ENCODE peak calls at places on chromosomes 3 and 15, in five cellular contexts. S is sigmoid colon, U is upper lobe of left lung, P is stomach, K is A549. Y is an unnamed sample.

GRCh38 chr3:172152869-172153268 is 113.5 kb downstream of the FNDC3B start:
- DNase-seq in P (no peak), S (no peak), K (no peak), U (no peak), Y (no peak)

GRCh38 chr3:23735062-23735461 is 70.7 kb upstream of the UBE2E1 start:
- DNase-seq in K (no peak), U (no peak), S (no peak), P (no peak), Y (no peak)

GRCh38 chr15:39770748-39771689 is 11.6 kb downstream of the FSIP1 start:
- DNase-seq in P (no peak), U (no peak), S (peak), K (no peak), Y (no peak)

GRCh38 chr15:69468241-69469121 is 15.9 kb downstream of the RPLP1 start:
- DNase-seq in P (peak), U (peak), K (no peak), S (no peak), Y (no peak)

GRCh38 chr15:78618490-78618934 is 2.3 kb downstream of the CHRNA3 start:
- DNase-seq in U (peak), P (peak), K (peak), S (peak), Y (peak)

GRCh38 chr3:158097571-158098553 is 8.4 kb downstream of the SHOX2 start:
- DNase-seq in P (peak), S (no peak), K (peak), U (peak), Y (peak)

GRCh38 chr15:101795455-101795854 is 7.9 kb upstream of the OR4F6 start:
- DNase-seq in S (no peak), U (no peak), K (no peak), P (no peak), Y (no peak)

GRCh38 chr3:160927620-160928019 is 171.6 kb downstream of the PPM1L start:
- DNase-seq in P (no peak), S (no peak), U (no peak), K (no peak), Y (no peak)

GRCh38 chr3:195908439-195909293 is at the start of gene TNK2:
- DNase-seq in U (peak), K (no peak), P (peak), S (peak), Y (peak)

GRCh38 chr15:52309154-52309548 is 13.5 kb upstream of the MYO5C start:
- DNase-seq in S (no peak), U (no peak), K (no peak), P (no peak), Y (no peak)

GRCh38 chr3:51340311-51340829 is 44.7 kb upstream of the MANF start:
- DNase-seq in U (no peak), S (peak), K (peak), P (no peak), Y (no peak)

GRCh38 chr3:123993818-123994217 is 1.9 kb upstream of the ROPN1 start:
- DNase-seq in K (no peak), U (no peak), S (no peak), P (no peak), Y (no peak)

GRCh38 chr3:58833501-58833900 is 166.9 kb upstream of the FAM3D start:
- DNase-seq in P (no peak), U (no peak), S (no peak), K (no peak), Y (no peak)

GRCh38 chr15:75058127-75058905 is 34.9 kb downstream of the PPCDC start:
- DNase-seq in U (peak), K (no peak), S (no peak), P (no peak), Y (peak)

GRCh38 chr15:53716909-53717878 is 42.3 kb downstream of the WDR72 start:
- DNase-seq in U (no peak), S (no peak), K (peak), P (no peak), Y (no peak)

GRCh38 chr3:78666458-78666800 is 1101.4 kb downstream of the ROBO1 start:
- DNase-seq in S (no peak), K (peak), U (no peak), P (no peak), Y (no peak)

GRCh38 chr15:32706704-32707103 is 11.1 kb upstream of the GREM1 start:
- DNase-seq in K (no peak), P (no peak), U (no peak), S (no peak), Y (no peak)

GRCh38 chr15:71052356-71052755 is 62.9 kb upstream of the THSD4 start:
- DNase-seq in K (no peak), U (no peak), P (no peak), S (no peak), Y (no peak)

GRCh38 chr3:123706871-123707270 is 122.0 kb upstream of the HACD2 start:
- DNase-seq in U (no peak), P (no peak), K (no peak), S (no peak), Y (no peak)

GRCh38 chr3:17232442-17232841 is 347.7 kb downstream of the PLCL2 start:
- DNase-seq in K (no peak), P (no peak), S (no peak), U (no peak), Y (no peak)

GRCh38 chr3:128111147-128111546 is 12.5 kb downstream of the RUVBL1 start:
- DNase-seq in K (no peak), U (no peak), P (no peak), S (no peak), Y (no peak)

GRCh38 chr3:197137741-197138140 is 108.1 kb upstream of the MELTF start:
- DNase-seq in K (no peak), S (no peak), U (peak), P (no peak), Y (no peak)

GRCh38 chr3:10341901-10342398 is 21.0 kb upstream of the SEC13 start:
- DNase-seq in P (no peak), U (no peak), K (no peak), S (no peak), Y (no peak)

GRCh38 chr15:65839354-65839901 is 29.9 kb upstream of the RAB11A start:
- DNase-seq in S (no peak), K (no peak), U (peak), P (no peak), Y (no peak)

GRCh38 chr3:44330444-44330843 is 8.1 kb upstream of the TCAIM start:
- DNase-seq in S (no peak), P (no peak), U (no peak), K (no peak), Y (no peak)

GRCh38 chr3:77259701-77260100 is 219.8 kb downstream of the ROBO2 start:
- DNase-seq in P (no peak), S (no peak), U (no peak), K (no peak), Y (no peak)

GRCh38 chr3:15094187-15094875 is 4.6 kb downstream of the RBSN start:
- DNase-seq in S (no peak), P (no peak), U (no peak), K (no peak), Y (no peak)

GRCh38 chr3:141385386-141386079 is 17.2 kb downstream of the ZBTB38 start:
- DNase-seq in P (no peak), K (no peak), S (no peak), U (no peak), Y (no peak)

GRCh38 chr3:171841620-171842000 is 1.5 kb upstream of the TMEM212 start:
- DNase-seq in K (no peak), U (no peak), S (no peak), P (no peak), Y (no peak)

GRCh38 chr3:20680990-20681628 is 495.1 kb upstream of the SGO1 start:
- DNase-seq in P (no peak), S (no peak), U (no peak), K (no peak), Y (no peak)

GRCh38 chr3:54862526-54862925 is 65.3 kb downstream of the LRTM1 start:
- DNase-seq in U (no peak), K (no peak), S (no peak), P (no peak), Y (no peak)

GRCh38 chr3:138113309-138113708 is 2.1 kb downstream of the DZIP1L start:
- DNase-seq in P (no peak), S (no peak), U (no peak), K (peak), Y (no peak)

GRCh38 chr15:70172561-70172960 is 74.8 kb upstream of the TLE3 start:
- DNase-seq in P (no peak), U (no peak), S (no peak), K (no peak), Y (no peak)

GRCh38 chr15:71109130-71109529 is 6.1 kb upstream of the THSD4 start:
- DNase-seq in K (no peak), P (no peak), S (peak), U (no peak), Y (no peak)

GRCh38 chr15:43316969-43317346 is 13.4 kb downstream of the LCMT2 start:
- DNase-seq in S (no peak), U (no peak), P (no peak), K (no peak), Y (no peak)

GRCh38 chr3:13346481-13347389 is 73.4 kb downstream of the NUP210 start:
- DNase-seq in K (no peak), P (peak), S (no peak), U (peak), Y (no peak)
- H3K4me3 ChIP-seq in K (no peak), P (no peak), S (no peak), U (no peak), Y (no peak)

DNA sequence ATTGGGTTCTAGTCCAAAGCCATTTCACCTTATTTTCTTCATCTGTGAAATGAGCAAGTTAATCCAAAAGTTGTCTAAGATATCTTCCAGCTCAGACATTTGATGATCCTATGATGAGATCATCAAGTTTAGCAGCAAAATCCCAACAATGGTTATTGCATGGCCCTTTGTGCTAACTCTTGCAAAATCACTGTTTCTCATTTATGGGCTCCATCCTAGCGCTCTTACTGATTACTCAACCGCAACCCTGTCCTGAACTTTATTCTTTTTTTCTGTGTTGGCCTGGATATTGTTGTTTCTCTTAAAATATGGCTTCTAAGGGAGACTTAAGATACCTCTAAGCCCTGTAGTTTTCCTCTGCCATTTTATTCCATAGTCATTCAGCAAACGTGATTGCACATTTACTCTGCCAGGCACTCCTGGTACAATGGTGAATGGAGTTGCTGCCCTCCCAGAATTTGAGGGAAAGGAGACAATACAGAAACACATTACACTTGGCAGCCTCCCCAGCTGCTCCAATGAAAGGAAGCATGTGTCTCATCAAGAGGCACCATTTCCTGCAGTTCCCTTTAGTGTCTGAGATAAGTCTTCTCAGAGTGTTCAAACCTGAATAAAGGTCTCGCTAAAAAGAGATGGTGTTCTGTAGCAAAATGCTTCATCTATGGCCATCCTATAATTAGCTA is 4.4 kb downstream of the GXYLT2 start:
- DNase-seq in S (peak), K (no peak), U (no peak), P (no peak), Y (no peak)
- H3K27ac ChIP-seq in S (peak), K (no peak), U (no peak), P (no peak), Y (peak)

GRCh38 chr3:30613135-30613825 is 6.9 kb downstream of the TGFBR2 start:
- DNase-seq in S (no peak), K (no peak), P (no peak), U (peak), Y (no peak)

GRCh38 chr3:30616347-30617027 is 10.1 kb downstream of the TGFBR2 start:
- DNase-seq in U (no peak), P (no peak), S (no peak), K (no peak), Y (no peak)

GRCh38 chr3:30615615-30616346 is 9.4 kb downstream of the TGFBR2 start:
- DNase-seq in K (no peak), S (no peak), U (no peak), P (no peak), Y (no peak)

GRCh38 chr3:30614373-30614772 is 8.0 kb downstream of the TGFBR2 start:
- DNase-seq in P (no peak), S (no peak), K (no peak), U (no peak), Y (no peak)

DNA sequence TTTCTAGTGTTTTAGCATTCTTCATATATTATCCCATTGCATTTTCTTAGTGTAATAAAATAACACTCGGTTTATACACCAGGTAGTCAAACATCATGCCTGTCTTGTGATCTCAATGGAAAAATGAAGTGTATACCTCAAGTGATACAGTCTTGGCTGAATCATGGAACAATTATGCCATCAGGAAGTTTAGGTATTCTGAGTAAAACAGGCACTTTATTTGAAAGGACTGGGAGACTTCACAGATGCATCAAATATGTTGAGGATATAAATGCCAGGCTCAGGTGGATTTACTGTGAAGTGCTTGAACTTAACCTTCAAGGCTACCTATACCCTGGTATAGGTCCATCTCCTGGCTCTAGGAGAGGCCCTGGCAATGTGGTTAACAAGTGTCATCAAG is 8.5 kb downstream of the TGFBR2 start:
- DNase-seq in S (no peak), K (no peak), U (no peak), P (no peak), Y (no peak)
- TF ChIP-seq EP300 in S (no peak), K (no peak), U (no peak), P (no peak), Y (no peak)

DNA sequence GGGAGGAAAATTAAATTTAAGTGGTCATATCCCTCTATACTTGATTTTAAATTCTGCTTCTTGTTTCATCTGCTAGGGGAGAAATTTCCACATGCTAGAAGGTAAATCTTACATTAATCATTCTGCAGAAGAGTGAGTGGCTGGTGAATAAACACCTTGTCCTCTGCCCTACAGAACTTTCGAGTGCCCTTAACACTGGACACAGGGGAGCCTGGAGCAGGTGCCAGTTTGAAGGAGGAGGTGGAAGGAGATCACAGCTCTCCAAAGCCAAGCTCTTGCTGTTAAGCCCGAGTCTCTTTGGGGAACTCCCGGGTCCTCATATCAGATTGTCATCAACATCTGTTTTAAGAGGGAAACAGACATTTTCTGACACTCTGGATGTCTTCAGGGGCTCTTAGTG is 31.3 kb downstream of the LAMP3 start:
- DNase-seq in S (no peak), P (no peak), K (no peak), U (peak), Y (no peak)
- H3K4me3 ChIP-seq in S (no peak), P (no peak), K (no peak), U (no peak), Y (no peak)

DNA sequence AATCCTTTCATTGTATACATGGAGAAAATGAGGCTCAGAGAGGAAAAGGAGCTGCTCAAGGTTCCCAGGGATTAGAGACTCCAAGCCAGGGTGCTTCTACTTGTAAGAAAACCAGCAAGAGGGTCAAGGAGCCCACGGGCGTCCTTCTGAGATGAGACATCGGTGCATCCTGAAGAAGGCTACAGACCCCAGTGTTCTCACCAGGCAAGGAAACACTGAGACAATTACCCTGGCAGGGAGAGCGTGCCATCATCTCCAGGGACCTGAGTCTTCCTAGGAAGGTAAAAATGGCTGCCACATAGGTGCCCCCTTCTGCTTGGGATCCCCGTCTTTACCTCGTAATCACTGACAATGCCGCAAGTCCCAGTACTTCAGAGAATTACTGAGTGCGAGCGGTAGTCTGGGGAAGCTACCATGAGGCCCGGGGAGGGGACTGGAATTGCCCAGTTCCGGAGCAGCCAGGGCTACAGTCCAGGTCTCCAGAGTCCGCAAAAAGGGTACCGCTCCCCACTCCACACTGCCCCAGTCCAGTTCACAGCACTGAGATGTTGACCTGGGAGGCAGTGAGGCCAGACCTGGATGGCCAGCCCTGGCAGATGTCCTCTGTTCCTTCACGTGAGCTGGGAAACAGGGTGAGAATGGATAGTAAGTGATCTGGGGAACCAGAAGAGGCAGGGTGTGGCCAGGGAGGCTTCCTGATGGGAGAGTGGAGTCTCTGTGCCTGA is 164.7 kb upstream of the SMAD3 start:
- DNase-seq in K (no peak), S (peak), P (no peak), U (no peak), Y (no peak)
- H3K27ac ChIP-seq in K (peak), S (no peak), P (no peak), U (no peak), Y (no peak)

DNA sequence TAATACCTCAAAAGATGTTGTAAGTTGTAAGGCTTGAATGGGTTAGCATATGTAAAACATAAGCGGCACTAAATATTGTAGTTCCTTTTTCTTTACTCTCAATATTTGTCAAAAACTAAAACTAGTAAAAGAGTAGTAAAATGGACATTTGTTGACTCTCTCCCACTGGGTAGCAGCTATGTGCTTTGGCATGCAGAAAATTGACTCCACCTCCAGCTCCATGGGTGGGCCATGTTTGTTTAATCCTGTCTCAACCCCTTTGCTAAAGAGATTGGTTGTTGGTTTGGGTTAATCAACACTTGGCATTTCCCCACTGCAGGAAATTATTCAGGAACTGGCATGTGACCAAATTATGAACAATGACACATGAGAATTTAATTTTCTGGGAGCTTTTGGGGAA is 114.8 kb downstream of the EOMES start:
- DNase-seq in S (no peak), K (peak), U (no peak), P (no peak), Y (no peak)
- TF ChIP-seq EP300 in S (no peak), K (no peak), U (no peak), P (no peak), Y (no peak)

DNA sequence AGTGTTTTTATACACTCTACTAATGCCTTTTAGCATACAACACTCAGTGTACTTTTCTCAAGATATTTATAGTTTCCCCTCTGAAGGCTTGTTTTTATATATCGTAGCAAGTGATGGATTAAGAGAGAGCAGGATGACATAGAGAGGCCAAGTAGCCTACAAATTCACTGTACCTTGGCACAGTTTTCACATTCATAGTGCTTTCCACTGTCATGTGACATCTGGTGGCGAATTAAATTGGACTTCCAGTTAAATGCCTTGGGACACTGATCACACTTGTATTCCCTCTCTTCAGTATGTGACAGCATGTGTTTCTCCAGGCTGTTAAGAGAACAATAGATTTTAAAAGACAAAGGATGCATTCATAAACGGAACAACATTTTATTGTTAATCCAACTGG is 541.1 kb downstream of the MECOM start:
- DNase-seq in P (no peak), K (no peak), S (no peak), U (no peak), Y (no peak)
- H3K4me3 ChIP-seq in P (no peak), K (no peak), S (no peak), U (no peak), Y (no peak)

GRCh38 chr3:129435367-129435766 is 4.4 kb downstream of the MBD4 start:
- DNase-seq in P (no peak), U (no peak), S (no peak), K (no peak), Y (no peak)
- H3K27ac ChIP-seq in P (no peak), U (no peak), S (no peak), K (no peak), Y (no peak)